ENCODE peak calls at places on chromosome 2, in six cellular contexts. X, H, N, E, Y and T are unnamed samples.
A peak's percentile ranks its signal among the peaks of the same experiment; 100 is the strongest.

GRCh38 chr2:233810385-233810784 is 32.3 kb downstream of the MROH2A start:
- DNase-seq in E (no peak), H (no peak), Y (no peak), N (no peak), X (no peak), T (no peak)

GRCh38 chr2:230219419-230220331 is at the start of gene SP110:
- DNase-seq in E (peak; percentile 82), N (peak; percentile 88), H (peak; percentile 76), X (peak; percentile 79), Y (peak; percentile 87), T (peak; percentile 69)

GRCh38 chr2:70094978-70095832 is 7.9 kb downstream of the PCBP1 start:
- DNase-seq in X (peak; percentile 69), E (peak; percentile 22), N (peak; percentile 86), Y (no peak), H (peak; percentile 62), T (no peak)

GRCh38 chr2:9951522-9952285 is at the start of gene GRHL1:
- DNase-seq in X (peak; percentile 92), E (peak; percentile 87), N (peak; percentile 98), Y (peak; percentile 80), H (peak; percentile 90), T (peak; percentile 63)

GRCh38 chr2:171702781-171703556 is 15.7 kb downstream of the DYNC1I2 start:
- DNase-seq in Y (peak; percentile 11), E (no peak), H (no peak), X (no peak), N (peak; percentile 70), T (no peak)

GRCh38 chr2:200379481-200380120 is 73.1 kb downstream of the SPATS2L start:
- DNase-seq in N (no peak), Y (no peak), X (no peak), H (no peak), E (no peak), T (no peak)

GRCh38 chr2:210673117-210673516 is 116.7 kb downstream of the CPS1 start:
- DNase-seq in H (no peak), E (no peak), Y (no peak), N (no peak), X (no peak), T (no peak)

GRCh38 chr2:48112911-48113687 is 206.8 kb upstream of the FBXO11 start:
- DNase-seq in E (no peak), X (no peak), N (peak; percentile 22), H (no peak), Y (peak; percentile 32), T (no peak)

GRCh38 chr2:110770308-110770695 is 37.9 kb downstream of the ACOXL start:
- DNase-seq in X (no peak), H (no peak), E (no peak), N (no peak), Y (no peak), T (no peak)

GRCh38 chr2:70828914-70829824 is 6.4 kb downstream of the CD207 start:
- DNase-seq in E (no peak), H (no peak), N (peak; percentile 10), Y (peak; percentile 38), X (no peak), T (no peak)

GRCh38 chr2:73089270-73090030 is 17.9 kb upstream of the SFXN5 start:
- DNase-seq in X (no peak), Y (peak; percentile 99), H (no peak), N (peak; percentile 98), E (peak; percentile 87), T (peak; percentile 98)

GRCh38 chr2:126634273-126634861 is 21.6 kb upstream of the GYPC start:
- DNase-seq in N (peak; percentile 46), H (no peak), E (no peak), X (peak; percentile 10), Y (no peak), T (no peak)

GRCh38 chr2:225122582-225123486 is 80.6 kb upstream of the DOCK10 start:
- DNase-seq in N (peak; percentile 56), Y (peak; percentile 37), E (no peak), H (peak; percentile 3), X (peak; percentile 18), T (no peak)

GRCh38 chr2:151297882-151298281 is 8.4 kb upstream of the NMI start:
- DNase-seq in Y (no peak), X (no peak), H (no peak), E (no peak), N (no peak), T (no peak)

GRCh38 chr2:3595985-3596384 is 1.1 kb downstream of the COLEC11 start:
- DNase-seq in Y (no peak), H (no peak), E (no peak), X (no peak), N (no peak), T (no peak)

GRCh38 chr2:109168716-109169115 is 39.7 kb downstream of the SH3RF3 start:
- DNase-seq in H (no peak), E (no peak), X (no peak), N (no peak), Y (no peak), T (no peak)

GRCh38 chr2:24359701-24360049 is 661 bp downstream of the ITSN2 start:
- DNase-seq in E (no peak), H (peak; percentile 67), N (peak; percentile 63), X (peak; percentile 64), Y (no peak), T (no peak)

GRCh38 chr2:118945921-118946320 is 3.9 kb downstream of the MARCO start:
- DNase-seq in Y (no peak), H (no peak), N (peak; percentile 11), E (no peak), X (no peak), T (no peak)

GRCh38 chr2:110712737-110713136 is 19.6 kb upstream of the ACOXL start:
- DNase-seq in E (no peak), X (no peak), N (no peak), Y (no peak), H (no peak), T (no peak)

GRCh38 chr2:232890536-232890895 is 20.5 kb downstream of the SNORC start:
- DNase-seq in H (no peak), N (no peak), Y (no peak), E (no peak), X (no peak), T (no peak)

GRCh38 chr2:235050992-235051351 is 99.2 kb downstream of the SH3BP4 start:
- DNase-seq in Y (peak; percentile 92), E (peak; percentile 99), N (peak; percentile 98), H (no peak), X (no peak), T (peak; percentile 59)

GRCh38 chr2:148702475-148702874 is 57.9 kb downstream of the EPC2 start:
- DNase-seq in X (no peak), E (no peak), N (peak; percentile 15), H (no peak), Y (no peak), T (no peak)

GRCh38 chr2:220789961-220790360 is 782.1 kb downstream of the EPHA4 start:
- DNase-seq in H (no peak), Y (no peak), N (peak; percentile 89), X (no peak), E (peak; percentile 2), T (no peak)

GRCh38 chr2:140893685-140894084 is 1237.1 kb downstream of the LRP1B start:
- DNase-seq in H (no peak), Y (peak; percentile 60), N (peak; percentile 81), X (no peak), E (no peak), T (peak; percentile 53)

GRCh38 chr2:185219981-185220380 is 518.6 kb upstream of the FSIP2 start:
- DNase-seq in E (no peak), N (no peak), H (no peak), Y (peak; percentile 36), X (no peak), T (no peak)

GRCh38 chr2:25265802-25266201 is 75.9 kb downstream of the DNMT3A start:
- DNase-seq in H (peak; percentile 46), X (no peak), N (peak; percentile 9), Y (no peak), E (no peak), T (no peak)

GRCh38 chr2:167686691-167687090 is 560.7 kb downstream of the STK39 start:
- DNase-seq in Y (no peak), N (no peak), E (no peak), H (no peak), X (no peak), T (no peak)

GRCh38 chr2:161107265-161107664 is 53.0 kb upstream of the TANK start:
- DNase-seq in H (no peak), E (no peak), X (no peak), Y (no peak), N (no peak), T (no peak)

GRCh38 chr2:18046558-18046957 is 168.1 kb downstream of the KCNS3 start:
- DNase-seq in H (no peak), N (peak; percentile 62), X (no peak), Y (peak; percentile 17), E (no peak), T (no peak)

GRCh38 chr2:156473445-156473844 is 37.3 kb downstream of the GPD2 start:
- DNase-seq in E (peak; percentile 39), N (no peak), Y (no peak), H (no peak), X (no peak), T (no peak)

GRCh38 chr2:88874063-88874657 is 182.7 kb downstream of the RPIA start:
- DNase-seq in H (no peak), X (peak; percentile 44), N (peak; percentile 67), Y (peak; percentile 56), E (peak; percentile 12), T (no peak)

GRCh38 chr2:120868366-120868765 is 132.7 kb downstream of the GLI2 start:
- DNase-seq in E (no peak), Y (no peak), N (no peak), X (no peak), H (no peak), T (no peak)
- H3K27me3 ChIP-seq in E (no peaks in the 10 kb centered on the region), Y (no peaks in the 10 kb centered on the region), N (no peaks in the 10 kb centered on the region), X (no peaks in the 10 kb centered on the region), H (no peaks in the 10 kb centered on the region), T (no peaks in the 10 kb centered on the region)

GRCh38 chr2:217279571-217279970 is 419.7 kb upstream of the TNP1 start:
- DNase-seq in H (no peak), E (peak; percentile 87), N (peak; percentile 97), Y (peak; percentile 86), X (no peak), T (peak; percentile 80)
- H3K27me3 ChIP-seq in H (no peaks in the 10 kb centered on the region), E (no peaks in the 10 kb centered on the region), N (no peaks in the 10 kb centered on the region), Y (no peaks in the 10 kb centered on the region), X (no peaks in the 10 kb centered on the region), T (no peaks in the 10 kb centered on the region)

GRCh38 chr2:134724341-134724740 is 5.5 kb upstream of the TMEM163 start:
- DNase-seq in E (no peak), X (no peak), H (no peak), Y (no peak), N (no peak), T (no peak)
- H3K27me3 ChIP-seq in E (peaks cover 24% of the 10 kb centered on the region), X (peaks cover 14% of the 10 kb centered on the region), H (peaks cover 13% of the 10 kb centered on the region), Y (peaks cover 30% of the 10 kb centered on the region), N (peaks cover 18% of the 10 kb centered on the region), T (peaks cover 17% of the 10 kb centered on the region)

GRCh38 chr2:26582890-26583289 is 58.3 kb downstream of the CIB4 start:
- DNase-seq in N (no peak), Y (no peak), H (no peak), E (no peak), X (no peak), T (no peak)

GRCh38 chr2:26583381-26583911 is 57.7 kb downstream of the CIB4 start:
- DNase-seq in E (no peak), N (no peak), H (no peak), Y (no peak), X (no peak), T (no peak)

GRCh38 chr2:26580751-26581150 is 60.4 kb downstream of the CIB4 start:
- DNase-seq in N (no peak), Y (no peak), X (no peak), E (no peak), H (no peak), T (no peak)

GRCh38 chr2:26581266-26581990 is 59.7 kb downstream of the CIB4 start:
- DNase-seq in X (no peak), Y (no peak), E (no peak), N (no peak), H (no peak), T (no peak)

GRCh38 chr2:26581991-26582842 is 58.9 kb downstream of the CIB4 start:
- DNase-seq in N (no peak), H (no peak), X (no peak), Y (no peak), E (no peak), T (no peak)
- H3K27me3 ChIP-seq in N (peaks cover 72% of the 10 kb centered on the region), H (no peaks in the 10 kb centered on the region), X (no peaks in the 10 kb centered on the region), Y (peaks cover 27% of the 10 kb centered on the region), E (peaks cover 49% of the 10 kb centered on the region), T (peaks cover 63% of the 10 kb centered on the region)